ENCODE peak calls at places on chromosomes 2 and 18, in six cellular contexts. M is coronary artery, K is astrocyte, Y is Caco-2, I is fibroblast of the aortic adventitia, D is fibroblast of pulmonary artery. G is an unnamed sample.
A peak's percentile ranks its signal among the peaks of the same experiment; 100 is the strongest.

GRCh38 chr18:75130591-75131274 is 78.2 kb downstream of the PTGR3 start:
- DNase-seq in M (peak; percentile 35), K (no peak), Y (no peak), I (peak; percentile 35), D (no peak), G (no peak)

GRCh38 chr2:81078102-81078501 is 773.5 kb upstream of the LRRTM1 start:
- DNase-seq in M (no peak), K (no peak), Y (no peak), I (no peak), D (no peak), G (no peak)

GRCh38 chr2:54429055-54429454 is 27.1 kb upstream of the SPTBN1 start:
- DNase-seq in M (no peak), K (peak; percentile 53), Y (no peak), I (peak; percentile 93), D (peak; percentile 66), G (no peak)

GRCh38 chr2:109046925-109047508 is 58.0 kb upstream of the EDAR start:
- DNase-seq in M (no peak), K (no peak), Y (peak; percentile 25), I (no peak), D (no peak), G (no peak)

GRCh38 chr2:229221641-229222040 is 49.4 kb downstream of the PID1 start:
- DNase-seq in M (no peak), K (no peak), Y (no peak), I (no peak), D (no peak), G (no peak)

GRCh38 chr2:235654115-235654514 is 160.3 kb downstream of the AGAP1 start:
- DNase-seq in M (no peak), K (peak; percentile 54), Y (no peak), I (peak; percentile 41), D (peak; percentile 49), G (peak; percentile 86)

GRCh38 chr2:188984680-188985079 is 10.5 kb downstream of the COL3A1 start:
- DNase-seq in M (no peak), K (peak; percentile 96), Y (no peak), I (peak; percentile 97), D (peak; percentile 97), G (peak; percentile 82)

GRCh38 chr2:10329880-10330699 is 27.4 kb downstream of the HPCAL1 start:
- DNase-seq in M (no peak), K (peak; percentile 80), Y (peak; percentile 68), I (peak; percentile 37), D (peak; percentile 28), G (peak; percentile 34)

GRCh38 chr2:88159955-88160415 is 10.2 kb upstream of the THNSL2 start:
- DNase-seq in M (no peak), K (peak; percentile 18), Y (peak; percentile 73), I (peak; percentile 79), D (peak; percentile 79), G (peak; percentile 61)
- TF ChIP-seq CTCF in M (peak; percentile 47), K (peak; percentile 86), Y (peak; percentile 87), I (peak; percentile 90), D (peak; percentile 95), G (peak; percentile 86)

DNA sequence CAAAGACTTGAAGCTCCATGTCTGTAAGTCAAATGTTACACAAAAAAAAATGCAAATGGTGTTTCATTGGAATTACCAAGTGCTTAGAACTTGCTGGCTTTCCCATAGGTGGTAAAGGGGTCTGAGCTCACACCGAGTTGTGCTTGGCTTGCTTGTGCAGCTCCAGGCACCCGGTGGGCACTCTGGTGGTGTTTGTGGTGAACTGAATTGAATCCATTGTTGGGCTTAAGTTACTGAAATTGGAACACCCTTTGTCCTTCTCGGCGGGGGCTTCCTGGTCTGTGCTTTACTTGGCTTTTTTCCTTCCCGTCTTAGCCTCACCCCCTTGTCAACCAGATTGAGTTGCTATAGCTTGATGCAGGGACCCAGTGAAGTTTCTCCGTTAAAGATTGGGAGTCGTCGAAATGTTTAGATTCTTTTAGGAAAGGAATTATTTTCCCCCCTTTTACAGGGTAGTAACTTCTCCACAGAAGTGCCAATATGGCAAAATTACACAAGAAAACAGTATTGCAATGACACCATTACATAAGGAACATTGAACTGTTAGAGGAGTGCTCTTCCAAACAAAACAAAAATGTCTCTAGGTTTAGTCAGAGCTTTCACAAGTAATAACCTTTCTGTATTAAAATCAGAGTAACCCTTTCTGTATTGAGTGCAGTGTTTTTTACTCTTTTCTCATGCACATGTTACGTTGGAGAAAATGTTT is 97.9 kb upstream of the IL1R2 start:
- DNase-seq in M (no peak), K (no peak), Y (no peak), I (peak; percentile 54), D (peak; percentile 28), G (no peak)
- H3K4me3 ChIP-seq in M (no peak overlapping the region), K (no peak overlapping the region), Y (no peak overlapping the region), I (no peak overlapping the region), D (no peak overlapping the region), G (no peak overlapping the region)

GRCh38 chr2:42107249-42108042 is 59.6 kb downstream of the PKDCC start:
- DNase-seq in M (no peak), K (no peak), Y (no peak), I (no peak), D (no peak), G (no peak)

GRCh38 chr2:42110974-42111322 is 58.2 kb upstream of the EML4 start:
- DNase-seq in M (no peak), K (no peak), Y (no peak), I (no peak), D (no peak), G (no peak)

GRCh38 chr2:42112418-42112817 is 56.7 kb upstream of the EML4 start:
- DNase-seq in M (no peak), K (no peak), Y (no peak), I (no peak), D (no peak), G (no peak)

GRCh38 chr2:42108852-42109251 is 60.3 kb upstream of the EML4 start:
- DNase-seq in M (no peak), K (no peak), Y (no peak), I (no peak), D (no peak), G (no peak)

GRCh38 chr2:42110287-42110973 is 58.7 kb upstream of the EML4 start:
- DNase-seq in M (no peak), K (peak; percentile 61), Y (no peak), I (peak; percentile 80), D (peak; percentile 71), G (peak; percentile 83)
- TF ChIP-seq CTCF in M (no peak), K (no peak), Y (no peak), I (no peak), D (no peak), G (no peak)

GRCh38 chr18:35244671-35245070 is 3.8 kb downstream of the ZNF397 start:
- DNase-seq in M (no peak), K (no peak), Y (no peak), I (no peak), D (no peak), G (no peak)
- H3K4me3 ChIP-seq in M (no peak overlapping the region), K (no peak overlapping the region), Y (no peak overlapping the region), I (no peak overlapping the region), D (no peak overlapping the region), G (no peak overlapping the region)

GRCh38 chr18:48641981-48642380 is 103.2 kb downstream of the CTIF start:
- DNase-seq in M (no peak), K (no peak), Y (no peak), I (no peak), D (no peak), G (no peak)

GRCh38 chr18:48638451-48638850 is 99.6 kb downstream of the CTIF start:
- DNase-seq in M (no peak), K (no peak), Y (no peak), I (no peak), D (no peak), G (no peak)

GRCh38 chr18:48638896-48639771 is 100.3 kb downstream of the CTIF start:
- DNase-seq in M (no peak), K (no peak), Y (no peak), I (no peak), D (no peak), G (no peak)

GRCh38 chr18:48640566-48641270 is 101.9 kb downstream of the CTIF start:
- DNase-seq in M (no peak), K (no peak), Y (no peak), I (no peak), D (no peak), G (peak; percentile 70)

GRCh38 chr18:48639772-48640432 is 101.1 kb downstream of the CTIF start:
- DNase-seq in M (no peak), K (no peak), Y (no peak), I (no peak), D (no peak), G (no peak)
- TF ChIP-seq CTCF in M (no peak), K (no peak), Y (peak; percentile 23), I (peak; percentile 36), D (peak; percentile 34), G (peak; percentile 35)

DNA sequence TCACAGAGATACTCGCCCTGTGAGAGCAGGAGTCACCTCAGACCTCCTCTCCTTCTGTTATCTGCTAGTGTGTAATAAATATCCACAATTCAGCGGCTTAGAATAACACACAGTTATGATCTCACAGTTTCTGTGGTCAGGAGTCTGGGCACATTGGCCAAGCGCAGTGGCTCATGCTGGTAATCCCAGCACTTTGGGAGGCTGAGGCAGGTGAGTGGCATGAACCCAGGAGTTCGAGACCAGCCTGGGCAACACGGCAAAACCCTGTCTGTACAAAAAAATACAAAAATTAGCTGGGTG is 77.8 kb downstream of the LRRFIP1 start:
- DNase-seq in M (no peak), K (peak; percentile 71), Y (no peak), I (no peak), D (no peak), G (no peak)
- H3K4me3 ChIP-seq in M (peak overlapping the region; percentile 1), K (no peak overlapping the region), Y (no peak overlapping the region), I (no peak overlapping the region), D (no peak overlapping the region), G (no peak overlapping the region)

DNA sequence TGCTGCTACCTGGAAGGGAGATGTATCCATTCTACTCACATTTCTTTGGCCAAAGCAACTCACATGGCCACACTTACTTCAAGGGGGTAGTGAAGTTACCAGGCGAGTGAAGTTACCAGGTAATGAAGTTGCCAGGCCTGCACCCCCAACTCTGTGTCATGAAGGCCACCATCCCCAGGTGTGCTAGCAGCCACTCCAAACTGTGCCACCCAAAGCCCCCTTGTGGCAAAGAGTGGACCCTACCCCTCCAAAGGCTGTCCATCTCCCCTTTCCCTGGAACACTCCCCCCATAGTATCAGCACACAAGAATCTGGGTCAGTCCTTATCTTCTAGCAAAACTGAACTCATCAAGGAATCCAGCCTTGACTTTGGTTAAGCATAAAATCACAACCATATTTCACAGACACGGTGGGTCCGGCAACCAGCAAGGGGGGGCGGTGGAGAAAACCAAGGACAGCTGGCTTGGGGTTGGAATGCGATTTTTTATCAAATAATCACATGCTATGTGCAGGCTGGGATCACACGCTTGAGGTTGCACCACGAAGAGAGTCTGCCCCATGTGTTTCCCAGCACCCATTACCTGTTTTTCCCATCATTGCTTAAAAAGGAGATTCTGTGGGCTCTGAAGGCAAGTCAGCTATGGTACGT is 60.9 kb downstream of the ZFP36L2 start:
- DNase-seq in M (no peak), K (peak; percentile 23), Y (no peak), I (peak; percentile 24), D (no peak), G (no peak)
- TF ChIP-seq CTCF in M (no peak), K (no peak), Y (peak; percentile 39), I (peak; percentile 24), D (no peak), G (peak; percentile 3)

DNA sequence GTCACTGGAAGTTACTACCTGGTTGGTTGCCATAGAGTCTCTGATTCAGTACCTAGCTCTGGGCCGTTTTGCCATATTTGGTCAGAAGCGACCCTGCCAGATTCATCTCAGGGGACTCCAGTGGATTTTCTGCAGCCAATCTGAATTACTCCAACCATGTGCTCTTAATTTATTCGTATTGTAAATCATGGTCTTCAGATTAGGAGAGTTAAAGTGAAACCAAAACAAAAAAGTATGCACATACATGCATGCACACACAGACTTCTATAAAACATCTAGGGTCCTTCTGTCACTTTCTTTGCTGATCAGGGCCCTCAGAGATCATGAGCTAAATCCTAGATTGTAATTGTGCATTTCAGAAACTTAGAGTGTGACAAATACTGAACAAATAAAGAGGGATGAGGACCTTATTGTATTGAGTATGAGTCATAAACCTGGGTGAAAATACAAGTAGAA is 317.4 kb upstream of the UBE2E3 start:
- DNase-seq in M (no peak), K (no peak), Y (no peak), I (peak; percentile 66), D (no peak), G (peak; percentile 45)
- H3K4me3 ChIP-seq in M (no peak overlapping the region), K (no peak overlapping the region), Y (no peak overlapping the region), I (no peak overlapping the region), D (no peak overlapping the region), G (peak overlapping the region; percentile 21)